ENCODE peak calls at places on chromosomes 3 and 15, in seven cellular contexts. T is H1, A is endothelial cell of umbilical vein, H is NB4, S is A549, D is HCT116, C is K562. R is an unnamed sample.

GRCh38 chr3:104388624-104389023 is 978.1 kb upstream of the ALCAM start:
- DNase-seq in T (no peak), A (peak; percentile 16), H (no peak), S (no peak), D (no peak), C (no peak), R (no peak)

GRCh38 chr15:89090791-89091666 is 2.8 kb downstream of the ABHD2 start:
- DNase-seq in T (no peak), A (peak; percentile 85), H (peak; percentile 81), S (peak; percentile 65), D (no peak), C (no peak), R (no peak)

GRCh38 chr3:73204841-73205240 is 143.4 kb downstream of the EBLN2 start:
- DNase-seq in T (no peak), A (no peak), H (no peak), S (no peak), D (no peak), C (no peak), R (no peak)

GRCh38 chr15:60044636-60045273 is 40.6 kb downstream of the FOXB1 start:
- DNase-seq in T (no peak), A (no peak), H (peak; percentile 44), S (no peak), D (no peak), C (no peak), R (no peak)

GRCh38 chr3:129118745-129119144 is 2.9 kb downstream of the RAB43 start:
- DNase-seq in T (no peak), A (peak; percentile 27), H (no peak), S (no peak), D (no peak), C (no peak), R (no peak)

GRCh38 chr3:38165722-38166387 is 518 bp downstream of the OXSR1 start:
- DNase-seq in T (no peak), A (no peak), H (no peak), S (peak; percentile 62), D (no peak), C (no peak), R (no peak)

GRCh38 chr3:118772036-118773030 is 262.3 kb downstream of the IGSF11 start:
- DNase-seq in T (no peak), A (no peak), H (peak; percentile 94), S (no peak), D (no peak), C (peak; percentile 6), R (no peak)

GRCh38 chr3:119497824-119498187 is 541 bp upstream of the TIMMDC1 start:
- DNase-seq in T (no peak), A (peak; percentile 44), H (peak; percentile 35), S (peak; percentile 19), D (no peak), C (no peak), R (no peak)

GRCh38 chr3:66195347-66195783 is 25.4 kb upstream of the SLC25A26 start:
- DNase-seq in T (peak; percentile 73), A (peak; percentile 59), H (no peak), S (no peak), D (peak; percentile 62), C (no peak), R (peak; percentile 73)

GRCh38 chr3:126551066-126551838 is 7.5 kb downstream of the C3orf22 start:
- DNase-seq in T (no peak), A (no peak), H (no peak), S (no peak), D (no peak), C (no peak), R (no peak)

GRCh38 chr3:71509024-71509423 is 74.5 kb downstream of the FOXP1 start:
- DNase-seq in T (no peak), A (no peak), H (no peak), S (no peak), D (no peak), C (no peak), R (no peak)

GRCh38 chr15:74746389-74746788 is 2.3 kb upstream of the CYP1A2 start:
- DNase-seq in T (no peak), A (no peak), H (no peak), S (no peak), D (no peak), C (no peak), R (no peak)

DNA sequence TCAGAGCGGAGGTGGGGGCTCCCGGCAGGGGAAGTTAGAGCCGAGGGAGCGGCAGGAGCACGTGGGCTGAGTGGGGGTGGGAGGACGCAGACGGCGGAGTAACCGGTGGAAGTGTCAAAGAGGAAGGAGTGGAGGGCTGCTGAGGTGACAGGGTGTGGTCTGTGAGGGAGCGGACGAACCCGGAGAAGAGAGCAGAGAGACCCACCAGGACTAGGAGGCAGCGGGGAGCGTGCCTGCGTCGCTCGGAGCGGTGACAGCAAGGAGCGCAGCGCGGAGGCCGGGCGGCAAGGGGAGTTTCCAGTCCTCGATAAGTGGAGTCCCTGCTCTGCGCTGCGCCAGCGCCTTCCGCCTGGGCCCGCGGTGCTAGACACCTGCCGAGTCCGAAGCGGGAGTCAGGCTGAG is 533.3 kb upstream of the SEMA6D start:
- DNase-seq in T (no peak), A (peak; percentile 62), H (no peak), S (no peak), D (no peak), C (no peak), R (peak; percentile 65)
- TF ChIP-seq MAX in T (peak; percentile 81), A (no peak), H (no peak), S (no peak), D (no peak), C (no peak), R (peak; percentile 76)

GRCh38 chr15:91922701-91923279 is 69.3 kb downstream of the SLCO3A1 start:
- DNase-seq in T (no peak), A (no peak), H (no peak), S (no peak), D (no peak), C (no peak), R (no peak)
- TF ChIP-seq MAX in T (no peak), A (no peak), H (no peak), S (no peak), D (no peak), C (no peak), R (no peak)

GRCh38 chr3:51275096-51275805 is 109.8 kb upstream of the MANF start:
- DNase-seq in T (no peak), A (no peak), H (no peak), S (no peak), D (no peak), C (no peak), R (no peak)
- TF ChIP-seq MAX in T (no peak), A (no peak), H (no peak), S (no peak), D (no peak), C (no peak), R (no peak)

DNA sequence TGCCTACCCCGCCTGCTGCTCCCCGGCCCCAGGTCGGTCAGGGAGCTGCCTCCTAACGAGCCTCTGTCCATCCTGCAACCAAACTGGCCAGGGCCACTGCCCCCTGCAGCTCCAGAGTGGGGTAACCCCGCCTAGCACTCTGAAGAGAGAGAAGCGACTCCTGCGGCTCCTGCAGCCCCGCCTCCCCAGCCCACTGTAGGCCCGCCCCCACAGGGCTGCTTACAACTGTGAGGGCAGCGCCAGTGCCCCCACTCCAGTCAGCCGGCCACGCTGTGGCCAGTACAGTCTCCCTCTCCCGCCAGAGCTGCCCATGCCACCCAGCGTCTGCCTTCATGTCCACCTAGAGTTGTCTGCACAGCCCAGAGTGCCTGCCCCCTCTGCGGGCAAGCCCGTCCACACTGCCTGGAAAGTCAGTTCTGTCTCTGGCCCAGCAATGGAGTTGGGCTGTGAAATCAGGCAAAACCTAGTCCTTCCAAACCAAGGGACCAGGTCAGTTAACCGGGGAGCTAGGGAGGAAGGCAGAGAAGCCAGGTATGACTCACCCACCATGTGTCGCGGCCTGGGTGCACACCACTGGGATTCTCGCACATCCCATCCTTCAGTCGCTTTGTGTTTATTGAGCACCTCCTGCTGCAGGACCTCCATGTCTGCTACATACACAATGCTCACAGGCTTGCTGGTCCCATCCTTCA is 2.4 kb downstream of the UCN2 start:
- DNase-seq in T (peak; percentile 86), A (peak; percentile 26), H (peak; percentile 86), S (no peak), D (no peak), C (peak; percentile 83), R (peak; percentile 81)
- TF ChIP-seq MAX in T (no peak), A (no peak), H (no peak), S (no peak), D (no peak), C (no peak), R (no peak)

R was measured in WTC11.